ENCODE peak calls at places on chromosomes 7 and 10, in ten cellular contexts. G is glutamatergic neuron; B is activated CD4-positive, CD25-positive, alpha-beta regulatory T cell treated with anti-CD3 and anti-CD28 coated beads, Interleukin-2, amount 50 U/mL, for 72 hours; P is WTC11; Z is psoas muscle; L is lower lobe of right lung; A is A549; M is EL; T is T1000; V is NCI-H1105 treated with DMSO at 0.1 percent for 48 hours. N is an unnamed sample.

GRCh38 chr7:80134105-80134535 is 511 bp upstream of the GNAI1 start:
- DNase-seq in G (no peak), B (no peak), P (no peak), Z (no peak), L (peak), A (no peak), M (no peak), T (no peak), V (no peak), N (no peak)

GRCh38 chr10:43374194-43374593 is 2.8 kb downstream of the FXYD4 start:
- DNase-seq in G (no peak), B (no peak), P (no peak), Z (no peak), L (peak), A (no peak), M (no peak), T (no peak), V (no peak), N (no peak)

GRCh38 chr7:832292-832967 is at the start of gene SUN1:
- DNase-seq in G (no peak), B (no peak), P (no peak), Z (no peak), L (no peak), A (peak), M (peak), T (no peak), V (no peak), N (no peak)

GRCh38 chr10:119139464-119140067 is 25.9 kb downstream of the SFXN4 start:
- DNase-seq in G (peak), B (peak), P (peak), Z (no peak), L (peak), A (peak), M (peak), T (no peak), V (no peak), N (peak)

GRCh38 chr10:104393387-104393786 is 39.8 kb downstream of the CFAP58 start:
- DNase-seq in G (no peak), B (no peak), P (no peak), Z (no peak), L (no peak), A (no peak), M (no peak), T (no peak), V (no peak), N (no peak)

GRCh38 chr7:124922200-124922599 is 7.4 kb downstream of the POT1 start:
- DNase-seq in G (no peak), B (no peak), P (no peak), Z (no peak), L (no peak), A (no peak), M (no peak), T (no peak), V (no peak), N (no peak)

GRCh38 chr10:122141821-122142651 is 129.1 kb upstream of the BTBD16 start:
- DNase-seq in G (peak), B (no peak), P (no peak), Z (peak), L (no peak), A (no peak), M (peak), T (no peak), V (no peak), N (no peak)

GRCh38 chr7:50864694-50865093 is 82.0 kb upstream of the GRB10 start:
- DNase-seq in G (no peak), B (no peak), P (no peak), Z (no peak), L (no peak), A (no peak), M (no peak), T (no peak), V (no peak), N (peak)

GRCh38 chr7:99788554-99788953 is 4.6 kb upstream of the CYP3A4 start:
- DNase-seq in G (no peak), B (no peak), P (no peak), Z (no peak), L (no peak), A (no peak), M (no peak), T (no peak), V (no peak), N (no peak)

GRCh38 chr7:49255061-49255460 is 330.7 kb downstream of the CDC14C start:
- DNase-seq in G (no peak), B (no peak), P (no peak), Z (no peak), L (no peak), A (no peak), M (no peak), T (no peak), V (no peak), N (no peak)

GRCh38 chr7:94779070-94779469 is 123.1 kb upstream of the SGCE start:
- DNase-seq in G (no peak), B (no peak), P (no peak), Z (no peak), L (no peak), A (no peak), M (no peak), T (no peak), V (no peak), N (no peak)

GRCh38 chr7:106110885-106111670 is 1.0 kb downstream of the SYPL1 start:
- DNase-seq in G (no peak), B (no peak), P (no peak), Z (no peak), L (no peak), A (no peak), M (peak), T (no peak), V (no peak), N (no peak)

GRCh38 chr7:49486974-49487919 is 286.2 kb upstream of the VWC2 start:
- DNase-seq in G (no peak), B (no peak), P (no peak), Z (no peak), L (no peak), A (no peak), M (no peak), T (no peak), V (no peak), N (no peak)

GRCh38 chr10:88702848-88703597 is 3.0 kb upstream of the LIPK start:
- DNase-seq in G (no peak), B (no peak), P (peak), Z (no peak), L (no peak), A (peak), M (peak), T (no peak), V (no peak), N (peak)

GRCh38 chr10:111018021-111018420 is 58.8 kb upstream of the ADRA2A start:
- DNase-seq in G (no peak), B (no peak), P (no peak), Z (no peak), L (no peak), A (no peak), M (peak), T (no peak), V (no peak), N (no peak)

GRCh38 chr10:26269754-26270153 is 53.2 kb downstream of the GAD2 start:
- DNase-seq in G (no peak), B (no peak), P (no peak), Z (no peak), L (no peak), A (peak), M (peak), T (no peak), V (peak), N (peak)

GRCh38 chr10:54905793-54906192 is 104.8 kb upstream of the PCDH15 start:
- DNase-seq in G (no peak), B (no peak), P (no peak), Z (no peak), L (no peak), A (no peak), M (no peak), T (no peak), V (no peak), N (no peak)

GRCh38 chr10:14325325-14325955 is 5.3 kb downstream of the FRMD4A start:
- DNase-seq in G (peak), B (peak), P (peak), Z (no peak), L (peak), A (peak), M (peak), T (no peak), V (no peak), N (peak)

GRCh38 chr10:113492181-113492580 is 60.7 kb upstream of the HABP2 start:
- DNase-seq in G (no peak), B (no peak), P (no peak), Z (no peak), L (no peak), A (no peak), M (no peak), T (no peak), V (no peak), N (no peak)

GRCh38 chr10:27658788-27659187 is 86.8 kb downstream of the MKX start:
- DNase-seq in G (no peak), B (no peak), P (no peak), Z (no peak), L (no peak), A (no peak), M (peak), T (peak), V (no peak), N (no peak)

N was measured in ELF-1.